ENCODE peak calls at places on chromosomes 7 and 10, in five cellular contexts. One of them, this sample, is unnamed.

GRCh38 chr7:120603366-120603765 is 254.6 kb downstream of the TSPAN12 start:
- DNase-seq in ELR: no peak
- DNase-seq in KG1: no peak
- DNase-seq in NAMALWA: no peak
- DNase-seq in stimulated activated CD4-positive, alpha-beta T cell treated with anti-CD3 and anti-CD28 coated beads, Interleukin-12 subunit alpha, Interleukin-12 subunit beta, amount 100 ng/mL, for 48 hours: no peak
- DNase-seq in this sample: no peak

GRCh38 chr10:62084434-62084833 is 182.9 kb downstream of the ARID5B start:
- DNase-seq in ELR: no peak
- DNase-seq in KG1: no peak
- DNase-seq in NAMALWA: no peak
- DNase-seq in stimulated activated CD4-positive, alpha-beta T cell treated with anti-CD3 and anti-CD28 coated beads, Interleukin-12 subunit alpha, Interleukin-12 subunit beta, amount 100 ng/mL, for 48 hours: no peak
- DNase-seq in this sample: no peak

GRCh38 chr10:132915411-132915810 is 27.0 kb downstream of the CFAP46 start:
- DNase-seq in ELR: no peak
- DNase-seq in KG1: no peak
- DNase-seq in NAMALWA: peak; percentile 81
- DNase-seq in stimulated activated CD4-positive, alpha-beta T cell treated with anti-CD3 and anti-CD28 coated beads, Interleukin-12 subunit alpha, Interleukin-12 subunit beta, amount 100 ng/mL, for 48 hours: no peak
- DNase-seq in this sample: no peak

GRCh38 chr10:127797339-127797738 is 60.4 kb downstream of the FOXI2 start:
- DNase-seq in ELR: peak; percentile 1
- DNase-seq in KG1: no peak
- DNase-seq in NAMALWA: no peak
- DNase-seq in stimulated activated CD4-positive, alpha-beta T cell treated with anti-CD3 and anti-CD28 coated beads, Interleukin-12 subunit alpha, Interleukin-12 subunit beta, amount 100 ng/mL, for 48 hours: no peak
- DNase-seq in this sample: no peak

GRCh38 chr10:121188005-121188404 is 336.8 kb downstream of the WDR11 start:
- DNase-seq in ELR: no peak
- DNase-seq in KG1: no peak
- DNase-seq in NAMALWA: no peak
- DNase-seq in stimulated activated CD4-positive, alpha-beta T cell treated with anti-CD3 and anti-CD28 coated beads, Interleukin-12 subunit alpha, Interleukin-12 subunit beta, amount 100 ng/mL, for 48 hours: no peak
- DNase-seq in this sample: no peak

GRCh38 chr7:92725161-92725925 is 111.0 kb downstream of the CDK6 start:
- DNase-seq in ELR: no peak
- DNase-seq in KG1: no peak
- DNase-seq in NAMALWA: no peak
- DNase-seq in stimulated activated CD4-positive, alpha-beta T cell treated with anti-CD3 and anti-CD28 coated beads, Interleukin-12 subunit alpha, Interleukin-12 subunit beta, amount 100 ng/mL, for 48 hours: no peak
- DNase-seq in this sample: no peak

GRCh38 chr7:140619101-140619615 is 21.5 kb downstream of the DENND2A start:
- DNase-seq in ELR: no peak
- DNase-seq in KG1: no peak
- DNase-seq in NAMALWA: no peak
- DNase-seq in stimulated activated CD4-positive, alpha-beta T cell treated with anti-CD3 and anti-CD28 coated beads, Interleukin-12 subunit alpha, Interleukin-12 subunit beta, amount 100 ng/mL, for 48 hours: no peak
- DNase-seq in this sample: no peak

GRCh38 chr7:2966466-2967078 is 77.1 kb downstream of the CARD11 start:
- DNase-seq in ELR: no peak
- DNase-seq in KG1: no peak
- DNase-seq in NAMALWA: no peak
- DNase-seq in stimulated activated CD4-positive, alpha-beta T cell treated with anti-CD3 and anti-CD28 coated beads, Interleukin-12 subunit alpha, Interleukin-12 subunit beta, amount 100 ng/mL, for 48 hours: no peak
- DNase-seq in this sample: no peak

GRCh38 chr10:126844406-126844805 is 60.8 kb upstream of the DOCK1 start:
- DNase-seq in ELR: peak; percentile 4
- DNase-seq in KG1: no peak
- DNase-seq in NAMALWA: peak; percentile 2
- DNase-seq in stimulated activated CD4-positive, alpha-beta T cell treated with anti-CD3 and anti-CD28 coated beads, Interleukin-12 subunit alpha, Interleukin-12 subunit beta, amount 100 ng/mL, for 48 hours: no peak
- DNase-seq in this sample: no peak

GRCh38 chr7:97215556-97215955 is 98.1 kb downstream of the SDHAF3 start:
- DNase-seq in ELR: no peak
- DNase-seq in KG1: no peak
- DNase-seq in NAMALWA: no peak
- DNase-seq in stimulated activated CD4-positive, alpha-beta T cell treated with anti-CD3 and anti-CD28 coated beads, Interleukin-12 subunit alpha, Interleukin-12 subunit beta, amount 100 ng/mL, for 48 hours: no peak
- DNase-seq in this sample: no peak

GRCh38 chr7:85710960-85711359 is 524.1 kb upstream of the SEMA3D start:
- DNase-seq in ELR: no peak
- DNase-seq in KG1: no peak
- DNase-seq in NAMALWA: no peak
- DNase-seq in stimulated activated CD4-positive, alpha-beta T cell treated with anti-CD3 and anti-CD28 coated beads, Interleukin-12 subunit alpha, Interleukin-12 subunit beta, amount 100 ng/mL, for 48 hours: no peak
- DNase-seq in this sample: no peak

GRCh38 chr7:100886936-100887185 is 2.7 kb downstream of the UFSP1 start:
- DNase-seq in ELR: no peak
- DNase-seq in KG1: no peak
- DNase-seq in NAMALWA: no peak
- DNase-seq in stimulated activated CD4-positive, alpha-beta T cell treated with anti-CD3 and anti-CD28 coated beads, Interleukin-12 subunit alpha, Interleukin-12 subunit beta, amount 100 ng/mL, for 48 hours: no peak
- DNase-seq in this sample: no peak

GRCh38 chr7:27187158-27187701 is 2.2 kb upstream of the HOXA11 start:
- DNase-seq in ELR: peak; percentile 57
- DNase-seq in KG1: no peak
- DNase-seq in NAMALWA: no peak
- DNase-seq in stimulated activated CD4-positive, alpha-beta T cell treated with anti-CD3 and anti-CD28 coated beads, Interleukin-12 subunit alpha, Interleukin-12 subunit beta, amount 100 ng/mL, for 48 hours: no peak
- DNase-seq in this sample: no peak

GRCh38 chr10:133002685-133003084 is 60.3 kb upstream of the CFAP46 start:
- DNase-seq in ELR: no peak
- DNase-seq in KG1: no peak
- DNase-seq in NAMALWA: no peak
- DNase-seq in stimulated activated CD4-positive, alpha-beta T cell treated with anti-CD3 and anti-CD28 coated beads, Interleukin-12 subunit alpha, Interleukin-12 subunit beta, amount 100 ng/mL, for 48 hours: no peak
- DNase-seq in this sample: no peak

GRCh38 chr7:129468547-129468946 is 33.8 kb upstream of the SMKR1 start:
- DNase-seq in ELR: no peak
- DNase-seq in KG1: no peak
- DNase-seq in NAMALWA: no peak
- DNase-seq in stimulated activated CD4-positive, alpha-beta T cell treated with anti-CD3 and anti-CD28 coated beads, Interleukin-12 subunit alpha, Interleukin-12 subunit beta, amount 100 ng/mL, for 48 hours: no peak
- DNase-seq in this sample: no peak